ENCODE peak calls at places on chromosomes 12 and 14, in ten cellular contexts. M, W, Z, B, K, E, C, P, U and N are unnamed samples.
A peak's percentile ranks its signal among the peaks of the same experiment; 100 is the strongest.

GRCh38 chr12:117282490-117282889 is 78.9 kb downstream of the NOS1 start:
- DNase-seq in M (no peak), W (no peak), Z (no peak), B (no peak), K (no peak), E (no peak), C (no peak), P (no peak), U (no peak), N (no peak)

GRCh38 chr12:132137483-132138125 is 6.5 kb downstream of the DDX51 start:
- DNase-seq in M (no peak), W (no peak), Z (no peak), B (no peak), K (no peak), E (no peak), C (no peak), P (no peak), U (no peak), N (no peak)

GRCh38 chr14:95832012-95832411 is 44.6 kb upstream of the TUNAR start:
- DNase-seq in M (no peak), W (no peak), Z (no peak), B (no peak), K (no peak), E (no peak), C (no peak), P (no peak), U (no peak), N (no peak)

GRCh38 chr12:24954261-24954660 is 5.4 kb upstream of the BCAT1 start:
- DNase-seq in M (no peak), W (no peak), Z (no peak), B (no peak), K (no peak), E (no peak), C (no peak), P (peak; percentile 66), U (no peak), N (no peak)

GRCh38 chr14:97073622-97074021 is 276.4 kb downstream of the VRK1 start:
- DNase-seq in M (no peak), W (no peak), Z (no peak), B (no peak), K (no peak), E (no peak), C (no peak), P (no peak), U (no peak), N (no peak)

GRCh38 chr14:88551094-88551870 is 3.5 kb downstream of the PTPN21 start:
- DNase-seq in M (no peak), W (peak; percentile 66), Z (no peak), B (peak; percentile 70), K (peak; percentile 80), E (peak; percentile 66), C (no peak), P (peak; percentile 81), U (peak; percentile 87), N (peak; percentile 89)

GRCh38 chr12:121992059-121992879 is 29.4 kb upstream of the BCL7A start:
- DNase-seq in M (no peak), W (no peak), Z (peak; percentile 95), B (peak; percentile 95), K (no peak), E (peak; percentile 50), C (no peak), P (peak; percentile 98), U (peak; percentile 58), N (peak; percentile 93)

GRCh38 chr14:105060751-105061427 is 4.3 kb downstream of the GPR132 start:
- DNase-seq in M (no peak), W (peak; percentile 69), Z (peak; percentile 62), B (no peak), K (no peak), E (no peak), C (no peak), P (no peak), U (no peak), N (no peak)

GRCh38 chr14:90693413-90693812 is 122.8 kb downstream of the TTC7B start:
- DNase-seq in M (peak; percentile 65), W (no peak), Z (no peak), B (no peak), K (no peak), E (no peak), C (no peak), P (no peak), U (no peak), N (no peak)

GRCh38 chr14:69901113-69901951 is 22.1 kb downstream of the SMOC1 start:
- DNase-seq in M (no peak), W (no peak), Z (no peak), B (peak; percentile 18), K (no peak), E (no peak), C (no peak), P (peak; percentile 7), U (no peak), N (no peak)

GRCh38 chr14:64541261-64541970 is 875 bp downstream of the HSPA2 start:
- DNase-seq in M (no peak), W (peak; percentile 47), Z (peak; percentile 24), B (no peak), K (no peak), E (no peak), C (no peak), P (peak; percentile 62), U (peak; percentile 36), N (no peak)

GRCh38 chr14:94043111-94043755 is 17.1 kb downstream of the OTUB2 start:
- DNase-seq in M (no peak), W (peak; percentile 27), Z (no peak), B (no peak), K (no peak), E (no peak), C (no peak), P (no peak), U (no peak), N (no peak)

GRCh38 chr14:54709444-54709843 is 142.5 kb downstream of the SAMD4A start:
- DNase-seq in M (no peak), W (no peak), Z (peak; percentile 68), B (no peak), K (no peak), E (no peak), C (no peak), P (no peak), U (no peak), N (no peak)

GRCh38 chr14:57834961-57835360 is 30.9 kb downstream of the SLC35F4 start:
- DNase-seq in M (no peak), W (no peak), Z (no peak), B (no peak), K (no peak), E (no peak), C (no peak), P (no peak), U (no peak), N (no peak)

GRCh38 chr12:53820503-53820902 is 68.7 kb upstream of the CISTR start:
- DNase-seq in M (no peak), W (no peak), Z (no peak), B (peak; percentile 5), K (peak; percentile 28), E (no peak), C (no peak), P (peak; percentile 82), U (no peak), N (peak; percentile 47)

GRCh38 chr12:67354322-67354721 is 85.2 kb downstream of the CAND1 start:
- DNase-seq in M (no peak), W (no peak), Z (peak; percentile 11), B (no peak), K (no peak), E (peak; percentile 1), C (no peak), P (peak; percentile 42), U (no peak), N (peak; percentile 19)